ENCODE peak calls at places on chromosomes 6 and 20, in four cellular contexts. P, Z, X and H are unnamed samples.

GRCh38 chr6:29516108-29516507 is 28.4 kb upstream of the MAS1L start:
- DNase-seq in Z (no peak), P (no peak), X (no peak), H (no peak)

GRCh38 chr6:157585274-157586087 is 204.5 kb downstream of the ZDHHC14 start:
- DNase-seq in X (no peak), Z (no peak), P (no peak), H (no peak)

GRCh38 chr20:17882065-17882833 is 86.3 kb downstream of the SNX5 start:
- DNase-seq in P (no peak), Z (no peak), X (no peak), H (no peak)

GRCh38 chr6:159931112-159931511 is 37.8 kb upstream of the IGF2R start:
- DNase-seq in X (no peak), P (no peak), Z (no peak), H (no peak)

GRCh38 chr6:110432285-110432899 is 17.0 kb upstream of the DDO start:
- DNase-seq in Z (no peak), X (no peak), P (no peak), H (no peak)

GRCh38 chr6:160945516-160946177 is 45.9 kb upstream of the MAP3K4 start:
- DNase-seq in P (no peak), Z (no peak), X (no peak), H (no peak)

GRCh38 chr6:159525445-159526031 is 167.5 kb downstream of the SOD2 start:
- DNase-seq in Z (no peak), X (no peak), P (no peak), H (no peak)

GRCh38 chr6:159092631-159093030 is 47.8 kb upstream of the TAGAP start:
- DNase-seq in Z (no peak), P (no peak), X (no peak), H (no peak)

GRCh38 chr20:11267131-11267761 is 593.4 kb upstream of the JAG1 start:
- DNase-seq in Z (no peak), P (peak), X (no peak), H (peak)

GRCh38 chr6:152094992-152095592 is 287.6 kb downstream of the ESR1 start:
- DNase-seq in X (peak), P (peak), Z (no peak), H (peak)

GRCh38 chr20:41030536-41031242 is 2.1 kb downstream of the TOP1 start:
- DNase-seq in X (no peak), Z (no peak), P (no peak), H (no peak)

GRCh38 chr20:60049601-60050000 is 91.4 kb downstream of the CDH26 start:
- DNase-seq in P (no peak), Z (no peak), X (no peak), H (no peak)

GRCh38 chr6:11179978-11180303 is 52.5 kb downstream of the NEDD9 start:
- DNase-seq in X (no peak), Z (no peak), P (no peak), H (no peak)

GRCh38 chr6:166904101-166904746 is 52.1 kb downstream of the RNASET2 start:
- DNase-seq in X (no peak), Z (no peak), P (no peak), H (no peak)

GRCh38 chr20:50029697-50030428 is 47.1 kb downstream of the SNAI1 start:
- DNase-seq in X (no peak), Z (no peak), P (peak), H (no peak)

GRCh38 chr20:1287787-1288569 is 21.9 kb downstream of the SNPH start:
- DNase-seq in X (no peak), Z (no peak), P (no peak), H (no peak)

GRCh38 chr6:11535801-11536230 is 1.7 kb upstream of the TMEM170B start:
- DNase-seq in Z (no peak), X (no peak), P (no peak), H (peak)

GRCh38 chr6:158069800-158070195 is 88.1 kb downstream of the SYNJ2 start:
- DNase-seq in P (no peak), X (no peak), Z (no peak), H (no peak)

GRCh38 chr20:44688053-44688625 is 27.0 kb upstream of the CCN5 start:
- DNase-seq in P (no peak), X (no peak), Z (no peak), H (no peak)

GRCh38 chr6:21278078-21278790 is 315.3 kb upstream of the SOX4 start:
- DNase-seq in X (no peak), Z (no peak), P (no peak), H (no peak)

GRCh38 chr6:36850001-36850400 is 10.8 kb upstream of the CPNE5 start:
- DNase-seq in X (no peak), P (no peak), Z (no peak), H (no peak)

GRCh38 chr20:19817017-19817416 is 59.0 kb downstream of the RIN2 start:
- DNase-seq in X (no peak), Z (no peak), P (no peak), H (no peak)

GRCh38 chr6:100796049-100796823 is 84.9 kb downstream of the ASCC3 start:
- DNase-seq in P (no peak), X (no peak), Z (no peak), H (no peak)

GRCh38 chr6:167304912-167305311 is 13.8 kb downstream of the UNC93A start:
- DNase-seq in Z (no peak), P (no peak), X (no peak), H (no peak)

GRCh38 chr6:37673436-37673835 is 24.2 kb downstream of the MDGA1 start:
- DNase-seq in P (no peak), Z (no peak), X (no peak), H (no peak)

GRCh38 chr6:62229231-62229630 is 56.8 kb downstream of the KHDRBS2 start:
- DNase-seq in X (no peak), Z (no peak), P (peak), H (no peak)

GRCh38 chr6:138455746-138456392 is 43.4 kb downstream of the NHSL1 start:
- DNase-seq in X (no peak), Z (no peak), P (no peak), H (no peak)

GRCh38 chr20:32247957-32248497 is 29.4 kb upstream of the KIF3B start:
- DNase-seq in P (no peak), X (no peak), Z (no peak), H (no peak)

GRCh38 chr6:117477988-117478852 is 4.3 kb upstream of the DCBLD1 start:
- DNase-seq in Z (no peak), P (no peak), X (no peak), H (no peak)

GRCh38 chr6:132675002-132675401 is 16.0 kb upstream of the TAAR1 start:
- DNase-seq in Z (no peak), X (no peak), P (no peak), H (no peak)

GRCh38 chr6:52571099-52571755 is 5.6 kb downstream of the TRAM2 start:
- DNase-seq in X (no peak), P (no peak), Z (no peak), H (no peak)

GRCh38 chr6:112222111-112222726 is 32.1 kb downstream of the LAMA4 start:
- DNase-seq in Z (no peak), P (no peak), X (no peak), H (no peak)

GRCh38 chr20:1467355-1468116 is 887 bp upstream of the NSFL1C start:
- DNase-seq in X (peak), P (no peak), Z (no peak), H (peak)

GRCh38 chr6:31412506-31412905 is 9.1 kb downstream of the MICA start:
- DNase-seq in Z (no peak), X (no peak), P (no peak), H (no peak)

GRCh38 chr6:10272591-10272990 is 142.3 kb downstream of the TFAP2A start:
- DNase-seq in P (no peak), X (no peak), Z (no peak), H (no peak)

DNA sequence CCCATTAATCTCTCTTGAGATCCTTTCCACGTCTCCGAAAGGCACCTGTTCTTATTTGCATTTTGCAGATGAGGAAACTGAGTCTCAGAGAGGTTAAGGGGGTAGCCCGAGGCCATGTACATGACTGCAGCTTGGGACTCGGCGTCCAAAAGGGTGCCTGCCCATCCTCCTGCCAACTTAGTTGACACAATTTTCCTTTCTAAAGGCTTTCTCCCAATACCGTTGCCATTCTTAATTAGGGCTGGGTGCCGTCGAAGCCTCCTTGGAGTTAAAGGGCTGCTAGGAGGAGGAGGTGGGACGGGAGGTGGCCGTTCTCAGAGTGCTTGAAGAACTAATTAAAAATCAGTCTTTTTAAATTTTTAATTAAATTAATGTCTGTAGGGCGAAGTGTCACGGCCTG is 546 bp upstream of the PSMG4 start:
- DNase-seq in Z (no peak), P (no peak), X (no peak), H (no peak)
- H3K4me3 ChIP-seq in Z (peak), P (peak), X (peak), H (no peak)

GRCh38 chr6:44071670-44072451 is 55.4 kb downstream of the MRPL14 start:
- DNase-seq in X (no peak), P (no peak), Z (no peak), H (no peak)

GRCh38 chr6:44074383-44075136 is 52.7 kb downstream of the MRPL14 start:
- DNase-seq in X (peak), P (peak), Z (no peak), H (peak)

GRCh38 chr6:44073612-44074382 is 53.5 kb downstream of the MRPL14 start:
- DNase-seq in X (no peak), P (no peak), Z (no peak), H (no peak)

GRCh38 chr6:44072959-44073611 is 54.2 kb downstream of the MRPL14 start:
- DNase-seq in P (peak), Z (peak), X (peak), H (peak)

GRCh38 chr6:44072452-44072958 is 54.7 kb downstream of the MRPL14 start:
- DNase-seq in X (no peak), Z (no peak), P (no peak), H (peak)
- H3K4me3 ChIP-seq in X (peak), Z (peak), P (peak), H (no peak)

GRCh38 chr20:9126527-9126926 is 57.6 kb downstream of the PLCB4 start:
- DNase-seq in X (no peak), Z (no peak), P (no peak), H (no peak)
- H3K4me3 ChIP-seq in X (no peak), Z (no peak), P (no peak), H (no peak)

DNA sequence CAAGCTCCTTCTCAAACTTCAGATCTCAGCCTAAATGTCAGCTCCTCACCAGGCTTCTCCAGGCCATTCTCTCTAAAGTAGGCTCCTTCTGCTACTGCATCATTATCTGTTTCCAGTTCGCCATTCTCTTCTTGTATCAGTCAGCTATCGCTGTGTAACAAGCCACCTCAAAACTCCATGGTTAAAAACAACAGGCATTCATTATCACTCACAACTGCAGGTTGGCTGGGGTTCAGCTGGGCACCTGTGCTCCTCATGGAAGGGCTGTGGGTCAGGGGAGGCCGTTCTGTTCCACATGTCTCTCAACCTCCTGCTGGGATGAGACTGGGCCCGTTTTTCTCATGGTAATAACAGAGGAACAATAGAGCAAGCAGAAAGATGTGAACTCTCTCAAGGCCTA is 28.7 kb downstream of the PRND start:
- DNase-seq in P (no peak), Z (no peak), X (no peak), H (no peak)
- H3K4me3 ChIP-seq in P (no peak), Z (no peak), X (no peak), H (no peak)

DNA sequence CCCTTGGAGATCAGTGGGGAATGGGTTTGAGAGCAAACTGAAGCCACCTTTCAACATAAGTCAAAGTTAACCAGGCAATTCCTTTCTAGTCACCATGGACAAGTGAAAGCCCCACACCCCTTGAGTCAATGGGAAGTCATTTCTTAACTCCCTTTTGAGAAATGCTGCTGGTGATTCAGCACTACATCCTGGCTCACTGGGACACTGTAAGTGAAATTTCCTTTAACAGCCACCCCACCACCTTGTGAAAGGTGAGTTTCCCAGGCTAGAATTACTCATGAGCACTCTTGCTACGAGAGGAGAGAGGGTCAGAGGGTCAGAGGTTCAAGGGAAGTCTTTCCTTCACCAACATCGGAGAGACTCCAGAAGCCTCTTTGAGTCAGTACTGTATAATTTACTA is 93.3 kb upstream of the MARCKS start:
- DNase-seq in P (no peak), X (no peak), Z (no peak), H (no peak)
- H3K4me3 ChIP-seq in P (no peak), X (no peak), Z (no peak), H (no peak)

GRCh38 chr6:16803294-16804006 is 42.2 kb upstream of the ATXN1 start:
- DNase-seq in P (no peak), Z (no peak), X (no peak), H (peak)
- H3K4me3 ChIP-seq in P (no peak), Z (no peak), X (no peak), H (no peak)